ENCODE peak calls at places on chromosomes 2 and 18, in five cellular contexts. A is progenitor cell of endocrine pancreas, R is GM10248, O is HL-60, G is fibroblast of the conjunctiva. I is an unnamed sample.

GRCh38 chr2:187003038-187003543 is 154.1 kb upstream of the ZSWIM2 start:
- DNase-seq in A (no peak), R (no peak), O (no peak), G (no peak), I (no peak)

GRCh38 chr2:111171337-111171930 is 50.7 kb downstream of the BCL2L11 start:
- DNase-seq in A (no peak), R (no peak), O (no peak), G (no peak), I (no peak)

GRCh38 chr2:101985101-101985792 is 6.5 kb upstream of the IL1R2 start:
- DNase-seq in A (no peak), R (no peak), O (no peak), G (no peak), I (no peak)

GRCh38 chr2:171146633-171147032 is 14.1 kb downstream of the TLK1 start:
- DNase-seq in A (no peak), R (no peak), O (no peak), G (no peak), I (no peak)

GRCh38 chr2:79716266-79716665 is 203.4 kb downstream of the CTNNA2 start:
- DNase-seq in A (no peak), R (no peak), O (no peak), G (no peak), I (no peak)

GRCh38 chr2:3282056-3282998 is 95.3 kb downstream of the EIPR1 start:
- DNase-seq in A (no peak), R (no peak), O (no peak), G (no peak), I (no peak)

GRCh38 chr18:5237083-5237722 is 40.1 kb upstream of the AKAIN1 start:
- DNase-seq in A (no peak), R (no peak), O (no peak), G (no peak), I (no peak)

GRCh38 chr2:135132314-135132713 is 80.2 kb downstream of the RAB3GAP1 start:
- DNase-seq in A (no peak), R (no peak), O (no peak), G (no peak), I (peak)

GRCh38 chr18:74331404-74331803 is 15.8 kb downstream of the C18orf63 start:
- DNase-seq in A (no peak), R (no peak), O (no peak), G (peak), I (no peak)

I was measured in AG04449.